ENCODE peak calls at places on chromosomes 4 and X, in five cellular contexts. N is HCT116, X is left ventricle myocardium inferior, H is ovary, R is mucosa of descending colon. W is an unnamed sample. For H3K9me3 and H3K4me1, the result is how much of the 10 kb centered on the place peaks cover.

GRCh38 chr4:101238706-101239105 is 108.6 kb downstream of the PPP3CA start:
- DNase-seq in R (no peak), N (no peak), X (no peak), H (no peak), W (no peak)

GRCh38 chr4:3306465-3306864 is 13.6 kb downstream of the RGS12 start:
- DNase-seq in H (no peak), N (no peak), R (no peak), X (no peak), W (no peak)

GRCh38 chr4:107719211-107719926 is 665 bp downstream of the PAPSS1 start:
- DNase-seq in N (no peak), R (no peak), X (no peak), H (no peak), W (peak)

GRCh38 chr4:147370881-147371280 is 110.0 kb upstream of the EDNRA start:
- DNase-seq in X (no peak), N (no peak), R (peak), H (no peak), W (peak)

GRCh38 chr4:2651546-2651945 is 104.6 kb downstream of the TNIP2 start:
- DNase-seq in X (no peak), N (no peak), R (no peak), H (no peak), W (no peak)

GRCh38 chr4:172650758-172651495 is 517.7 kb upstream of the GALNT7 start:
- DNase-seq in X (no peak), H (no peak), R (no peak), N (no peak), W (peak)

GRCh38 chrX:114532093-114532805 is 51.6 kb upstream of the HTR2C start:
- DNase-seq in R (no peak), X (no peak), H (no peak), N (no peak), W (no peak)

GRCh38 chrX:10725071-10725470 is 104.7 kb upstream of the MID1 start:
- DNase-seq in N (no peak), R (no peak), X (no peak), H (no peak), W (no peak)

GRCh38 chr4:81594495-81595169 is 122.9 kb upstream of the RASGEF1B start:
- DNase-seq in H (no peak), N (no peak), X (no peak), R (no peak), W (peak)

GRCh38 chrX:103356897-103357296 is 591 bp downstream of the TCEAL9 start:
- DNase-seq in N (no peak), H (peak), R (no peak), X (peak), W (peak)

GRCh38 chr4:120826449-120826848 is 96.1 kb downstream of the PRDM5 start:
- DNase-seq in X (no peak), H (no peak), R (no peak), N (no peak), W (no peak)

GRCh38 chrX:17595456-17596035 is 141.7 kb upstream of the SCML1 start:
- DNase-seq in R (no peak), X (no peak), H (no peak), N (no peak), W (peak)

GRCh38 chr4:159250751-159251325 is 148.0 kb downstream of the RAPGEF2 start:
- DNase-seq in H (no peak), X (no peak), R (no peak), N (no peak), W (no peak)

GRCh38 chrX:40871385-40872082 is 136.2 kb upstream of the MED14 start:
- DNase-seq in R (no peak), H (no peak), N (no peak), X (no peak), W (no peak)

GRCh38 chr4:15238720-15239119 is 189.1 kb upstream of the C1QTNF7 start:
- DNase-seq in N (no peak), H (peak), X (no peak), R (no peak), W (peak)

GRCh38 chr4:185018834-185019450 is 652 bp downstream of the HELT start:
- DNase-seq in X (no peak), H (no peak), R (no peak), N (no peak), W (no peak)

GRCh38 chr4:40586034-40586433 is 43.6 kb downstream of the RBM47 start:
- DNase-seq in H (no peak), R (no peak), X (no peak), N (no peak), W (no peak)

GRCh38 chrX:141928432-141928831 is 24.7 kb downstream of the MAGEC1 start:
- DNase-seq in H (no peak), R (no peak), N (no peak), X (no peak), W (no peak)

GRCh38 chr4:100823066-100823992 is 305.5 kb upstream of the EMCN start:
- DNase-seq in X (no peak), N (peak), H (no peak), R (no peak), W (no peak)

GRCh38 chrX:153688534-153688899 is 791 bp downstream of the SLC6A8 start:
- DNase-seq in H (no peak), N (no peak), R (peak), X (no peak), W (no peak)

GRCh38 chrX:100946521-100946920 is 17.8 kb upstream of the XKRX start:
- DNase-seq in X (no peak), R (no peak), N (no peak), H (no peak), W (no peak)

GRCh38 chr4:3318561-3319021 is 25.8 kb downstream of the RGS12 start:
- DNase-seq in R (no peak), H (no peak), N (no peak), X (no peak), W (peak)

GRCh38 chr4:16360694-16361262 is 134.5 kb upstream of the TAPT1 start:
- DNase-seq in X (no peak), R (no peak), N (no peak), H (no peak), W (no peak)

DNA sequence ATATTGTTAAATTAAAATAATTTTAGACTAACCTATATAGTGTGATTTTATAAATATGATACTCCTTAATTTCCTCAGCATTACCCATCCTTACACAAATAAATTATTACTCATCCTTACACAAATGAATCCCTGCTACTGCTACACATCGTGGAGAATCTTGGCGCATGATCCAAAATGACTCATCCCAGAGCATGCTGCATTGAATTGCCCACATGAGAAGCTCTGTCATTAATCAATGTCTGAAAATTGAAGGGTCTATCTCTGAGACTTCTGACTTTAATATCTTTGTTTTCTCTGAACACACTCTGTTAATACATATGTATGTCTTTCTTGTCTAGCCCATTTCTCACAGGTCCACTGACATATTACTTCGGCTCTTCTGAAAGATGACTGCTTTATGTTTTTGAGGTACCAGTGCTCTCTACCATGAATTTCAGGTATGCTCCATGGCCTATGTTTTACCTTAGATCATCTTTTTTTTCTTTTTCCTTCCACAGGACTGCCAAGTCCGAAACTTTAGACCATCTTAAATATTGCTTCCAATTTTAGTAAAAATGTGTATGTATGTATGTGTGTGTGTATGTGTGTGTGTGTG is 15.7 kb upstream of the DUSP21 start:
- DNase-seq in H (no peak), X (no peak), N (peak), R (no peak), W (peak)
- H3K9me3 ChIP-seq in H (under half), X (under half), N (under half), R (under half), W (under half)

DNA sequence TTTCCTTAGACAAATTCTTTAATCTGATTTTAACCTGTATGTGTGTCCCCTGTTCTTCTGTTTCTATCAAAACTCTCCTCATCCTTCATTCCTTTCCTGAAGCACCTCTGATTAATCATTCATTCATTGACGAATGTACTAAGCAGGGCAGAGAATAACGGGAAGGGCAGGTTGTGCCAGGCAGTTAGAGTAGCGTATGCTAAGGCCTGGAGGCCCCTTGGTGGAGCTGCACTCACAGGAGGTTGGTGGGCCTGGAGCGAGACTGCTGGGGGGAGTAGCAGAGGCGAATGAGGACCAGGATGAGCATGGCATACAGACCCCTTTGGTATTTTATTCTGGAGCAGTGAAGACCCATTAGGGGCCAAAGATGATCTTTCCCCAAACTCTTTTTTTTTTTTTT is 22.5 kb downstream of the PTTG2 start:
- DNase-seq in N (no peak), X (no peak), H (no peak), R (no peak), W (no peak)
- H3K4me1 ChIP-seq in N (under half), X (half or more), H (under half), R (under half), W (under half)

DNA sequence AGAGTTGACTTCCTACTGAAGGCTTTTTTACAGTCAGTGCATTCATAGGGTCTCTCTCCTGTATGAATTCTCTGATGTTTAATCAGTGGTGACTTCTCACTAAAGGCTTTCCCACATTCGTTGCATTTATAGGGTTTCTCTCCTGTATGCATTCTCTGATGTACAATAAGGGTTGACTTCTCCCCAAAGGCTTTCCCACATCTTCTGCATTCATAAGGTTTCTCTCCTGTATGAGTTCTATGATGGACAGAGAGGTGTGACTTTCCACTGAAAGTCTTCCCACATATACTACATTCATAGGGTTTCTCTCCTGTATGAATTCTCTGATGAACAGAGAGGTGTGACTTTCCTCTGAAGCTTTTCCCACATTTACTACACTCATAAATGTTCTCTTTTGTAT is 45.2 kb downstream of the ZNF674 start:
- DNase-seq in X (no peak), N (no peak), R (no peak), H (no peak), W (no peak)
- H3K9me3 ChIP-seq in X (half or more), N (under half), R (half or more), H (under half), W (under half)

GRCh38 chrX:136623400-136623799 is 24.6 kb upstream of the CD40LG start:
- DNase-seq in R (no peak), X (no peak), N (no peak), H (no peak), W (peak)
- H3K4me1 ChIP-seq in R (under half), X (under half), N (under half), H (under half), W (under half)

DNA sequence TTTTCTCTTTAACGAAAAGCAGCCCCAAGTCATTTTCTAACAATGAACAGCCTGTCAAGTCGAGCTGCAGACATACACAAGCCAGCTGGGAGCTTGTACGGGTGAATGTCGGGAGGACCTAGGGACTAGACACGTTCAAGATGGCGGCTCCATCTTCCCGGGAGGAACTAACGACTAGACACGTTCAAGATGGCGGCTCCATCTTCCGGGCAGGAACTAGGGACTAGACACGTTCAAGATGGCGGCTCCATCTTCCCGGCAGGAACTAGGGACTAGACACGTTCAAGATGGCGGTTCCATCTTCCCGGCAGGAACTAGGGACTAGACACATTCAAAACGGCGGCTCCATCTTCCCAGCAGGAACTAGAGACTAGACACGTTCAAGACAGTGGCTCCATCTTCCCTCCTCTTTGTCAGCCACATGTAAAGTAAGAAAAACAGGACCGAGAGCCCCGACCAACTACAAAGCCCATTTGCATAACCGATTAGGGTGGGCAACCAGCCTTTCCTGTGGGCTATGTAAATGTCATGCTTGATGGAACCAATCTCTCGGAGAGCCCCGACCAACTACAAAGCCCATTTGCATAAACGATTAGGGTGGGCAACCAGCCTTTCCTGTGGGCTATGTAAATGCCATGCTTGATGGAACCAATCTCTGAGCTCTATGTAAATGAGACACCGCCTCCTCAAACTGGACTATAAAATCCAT is 175.5 kb downstream of the DHRSX start:
- DNase-seq in H (peak), X (peak), N (no peak), R (peak), W (peak)
- H3K9me3 ChIP-seq in H (under half), X (under half), N (under half), R (under half), W (under half)

GRCh38 chr4:71113294-71113693 is 119.8 kb downstream of the DCK start:
- DNase-seq in H (no peak), N (peak), R (no peak), X (no peak), W (peak)

GRCh38 chr4:71107732-71108131 is 114.3 kb downstream of the DCK start:
- DNase-seq in X (no peak), N (no peak), H (no peak), R (no peak), W (no peak)

GRCh38 chr4:71110499-71110898 is 117.0 kb downstream of the DCK start:
- DNase-seq in H (no peak), N (no peak), X (no peak), R (no peak), W (no peak)
- H3K4me1 ChIP-seq in H (under half), N (under half), X (under half), R (under half), W (under half)